ENCODE peak calls at places on chromosomes 7 and 10, in four cellular contexts. Z is psoas muscle, M is colonic mucosa, H is lower lobe of right lung. A is an unnamed sample.

GRCh38 chr7:88391247-88391646 is 84.6 kb upstream of the STEAP4 start:
- DNase-seq in Z (no peak), H (no peak), M (no peak), A (no peak)

GRCh38 chr7:115300228-115300870 is 378.5 kb downstream of the MDFIC start:
- DNase-seq in H (no peak), M (no peak), Z (no peak), A (no peak)

GRCh38 chr7:117227091-117227490 is 95.8 kb downstream of the WNT2 start:
- DNase-seq in Z (no peak), H (no peak), M (no peak), A (no peak)

GRCh38 chr7:4144801-4145470 is 537.2 kb upstream of the FOXK1 start:
- DNase-seq in H (peak), M (peak), Z (peak), A (no peak)

GRCh38 chr10:116216676-116217075 is 56.3 kb downstream of the GFRA1 start:
- DNase-seq in H (no peak), M (no peak), Z (no peak), A (no peak)

GRCh38 chr10:59865101-59865500 is 41.3 kb downstream of the CCDC6 start:
- DNase-seq in H (no peak), Z (no peak), M (peak), A (no peak)

GRCh38 chr10:83982812-83983211 is 156.5 kb upstream of the GHITM start:
- DNase-seq in H (no peak), Z (no peak), M (no peak), A (no peak)

GRCh38 chr10:62076872-62077271 is 175.4 kb downstream of the ARID5B start:
- DNase-seq in M (no peak), H (no peak), Z (no peak), A (no peak)

GRCh38 chr7:43481905-43482678 is 100.8 kb upstream of the STK17A start:
- DNase-seq in Z (no peak), H (no peak), M (no peak), A (no peak)

GRCh38 chr7:25906760-25907159 is 245.2 kb upstream of the NFE2L3 start:
- DNase-seq in Z (no peak), M (no peak), H (no peak), A (no peak)

GRCh38 chr10:52653510-52653909 is 119.1 kb downstream of the MBL2 start:
- DNase-seq in Z (peak), M (no peak), H (no peak), A (no peak)

GRCh38 chr7:124101173-124101768 is 68.4 kb upstream of the TMEM229A start:
- DNase-seq in M (peak), H (no peak), Z (no peak), A (no peak)
- TF ChIP-seq CTCF in M (peak), H (peak), Z (peak), A (no peak)

DNA sequence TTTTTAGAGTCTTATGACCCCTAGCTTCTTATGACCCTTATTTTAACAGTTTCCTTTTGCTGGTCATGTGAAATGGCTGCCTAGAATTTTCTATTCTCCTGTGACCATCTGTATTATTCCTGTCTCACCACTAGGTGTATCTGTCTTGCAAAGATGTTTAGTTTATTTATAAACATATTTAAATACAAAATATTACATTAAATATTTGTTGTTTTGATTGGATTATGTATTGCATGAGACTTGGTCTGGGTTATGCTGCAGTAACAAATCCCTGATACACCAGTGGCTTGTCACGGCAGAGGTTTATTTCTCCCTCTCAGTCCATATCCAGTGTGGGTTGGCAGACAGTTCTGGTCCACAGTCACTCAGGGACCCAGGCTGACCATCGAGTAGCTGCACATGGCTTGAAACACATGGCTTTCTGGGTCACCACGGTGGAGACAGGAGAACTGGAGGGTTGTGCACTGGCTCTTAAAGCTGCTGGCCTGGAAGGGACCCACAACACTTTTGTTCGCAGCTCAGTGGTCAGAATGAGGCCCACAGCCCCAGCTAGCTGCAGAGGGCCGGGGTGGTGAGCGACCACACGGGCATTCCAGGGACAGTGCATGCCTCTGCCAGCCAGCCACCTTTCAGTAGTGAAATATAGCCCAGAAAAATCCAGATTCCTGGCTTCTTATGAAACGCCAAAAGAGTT is 7.4 kb downstream of the RASSF4 start:
- DNase-seq in M (peak), H (no peak), Z (no peak), A (no peak)
- TF ChIP-seq CTCF in M (peak), H (no peak), Z (peak), A (no peak)

GRCh38 chr7:30983042-30983913 is 19.5 kb downstream of the GHRHR start:
- DNase-seq in H (peak), Z (peak), M (peak), A (peak)

GRCh38 chr7:30984359-30985107 is 20.8 kb downstream of the GHRHR start:
- DNase-seq in Z (no peak), H (no peak), M (no peak), A (no peak)

GRCh38 chr7:30986331-30986730 is 22.6 kb downstream of the GHRHR start:
- DNase-seq in H (no peak), M (no peak), Z (no peak), A (no peak)

GRCh38 chr7:30985756-30986155 is 22.0 kb downstream of the GHRHR start:
- DNase-seq in H (no peak), Z (no peak), M (no peak), A (no peak)

GRCh38 chr7:30983914-30984247 is 20.1 kb downstream of the GHRHR start:
- DNase-seq in M (no peak), Z (no peak), H (no peak), A (no peak)
- TF ChIP-seq CTCF in M (peak), Z (no peak), H (peak), A (no peak)

DNA sequence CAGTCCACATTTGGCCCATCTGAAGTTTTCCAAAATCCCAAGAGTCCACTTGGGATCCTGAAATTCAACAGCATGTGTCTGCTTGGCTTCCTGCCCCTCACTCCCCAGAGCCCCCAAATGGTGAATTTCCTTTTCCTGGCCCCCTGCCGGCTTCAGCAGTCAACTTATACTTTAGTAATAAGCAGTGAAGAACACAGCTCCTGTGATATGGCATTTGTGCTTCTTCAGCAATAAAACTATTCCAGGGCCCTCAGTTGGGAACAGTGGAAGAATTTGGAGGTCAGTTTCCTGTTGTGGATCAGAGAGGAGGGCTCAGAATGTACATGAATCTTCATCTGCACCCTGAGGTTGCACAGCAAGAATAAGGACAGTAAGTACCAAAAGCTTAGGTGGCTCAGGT is 51.0 kb downstream of the PRF1 start:
- DNase-seq in M (no peak), Z (no peak), H (no peak), A (no peak)
- TF ChIP-seq CTCF in M (no peak), Z (no peak), H (no peak), A (no peak)

GRCh38 chr10:11532329-11532728 is 79.1 kb downstream of the USP6NL start:
- DNase-seq in Z (no peak), M (no peak), H (no peak), A (no peak)

GRCh38 chr10:11535376-11535959 is 76.0 kb downstream of the USP6NL start:
- DNase-seq in M (no peak), Z (no peak), H (no peak), A (no peak)

GRCh38 chr10:11536256-11536655 is 75.2 kb downstream of the USP6NL start:
- DNase-seq in M (no peak), Z (no peak), H (no peak), A (no peak)

GRCh38 chr10:11530806-11531205 is 80.6 kb downstream of the USP6NL start:
- DNase-seq in M (no peak), Z (no peak), H (no peak), A (no peak)

GRCh38 chr10:11533328-11533781 is 78.1 kb downstream of the USP6NL start:
- DNase-seq in H (no peak), M (no peak), Z (no peak), A (no peak)
- TF ChIP-seq CTCF in H (peak), M (peak), Z (peak), A (no peak)

DNA sequence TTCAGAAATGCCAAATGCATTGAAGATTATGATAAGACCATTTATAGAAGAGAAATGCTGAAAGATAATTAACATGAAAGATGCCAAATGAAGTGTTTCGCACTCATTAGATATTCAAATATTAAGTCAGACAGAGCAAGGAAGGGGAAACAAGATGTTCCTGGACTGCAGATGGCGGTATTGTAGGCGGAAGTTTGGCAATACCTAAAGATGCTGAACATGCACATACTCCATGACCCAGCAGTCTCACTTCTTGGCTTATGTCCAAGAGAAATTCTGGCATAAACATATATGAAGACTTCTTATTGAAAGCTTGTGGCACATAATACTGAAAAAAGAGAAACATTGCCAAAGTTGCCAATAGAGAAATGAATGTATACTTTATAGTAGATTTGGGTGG is 325.4 kb upstream of the SEMA3C start:
- DNase-seq in H (no peak), M (no peak), Z (no peak), A (no peak)
- TF ChIP-seq CTCF in H (no peak), M (no peak), Z (no peak), A (no peak)

GRCh38 chr10:118564652-118565051 is 30.8 kb downstream of the PRLHR start:
- DNase-seq in M (no peak), H (no peak), Z (no peak), A (no peak)
- TF ChIP-seq CTCF in M (no peak), H (no peak), Z (no peak), A (no peak)

DNA sequence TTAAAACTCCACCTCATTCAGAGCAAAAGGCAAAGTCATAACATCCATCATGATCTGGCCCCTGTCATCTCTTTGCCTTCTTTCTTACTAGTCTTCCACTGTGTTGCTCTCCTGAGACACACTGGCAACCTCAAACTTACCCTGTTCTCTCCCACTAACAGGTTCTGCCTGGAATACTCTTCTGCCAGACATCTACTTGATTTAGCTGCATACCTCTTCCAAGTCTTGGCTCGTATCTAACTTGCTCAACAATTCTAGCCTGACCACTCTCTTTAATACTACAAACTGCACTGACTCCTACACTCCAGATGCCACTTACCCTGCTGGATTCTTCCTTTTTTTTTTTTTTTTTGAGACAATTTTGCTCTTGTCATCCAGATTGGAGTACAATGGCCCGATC is 167.0 kb upstream of the MTPN start:
- DNase-seq in H (no peak), Z (no peak), M (no peak), A (no peak)
- TF ChIP-seq CTCF in H (no peak), Z (no peak), M (no peak), A (no peak)

GRCh38 chr10:3068201-3068967 is 1.0 kb downstream of the PFKP start:
- DNase-seq in Z (peak), M (peak), H (peak), A (no peak)

GRCh38 chr10:3069876-3070275 is 2.5 kb downstream of the PFKP start:
- DNase-seq in Z (no peak), H (no peak), M (no peak), A (no peak)

GRCh38 chr10:3067859-3068179 is 471 bp downstream of the PFKP start:
- DNase-seq in M (peak), H (no peak), Z (no peak), A (no peak)

GRCh38 chr10:3067045-3067858 is at the start of gene PFKP:
- DNase-seq in Z (peak), H (no peak), M (peak), A (peak)

DNA sequence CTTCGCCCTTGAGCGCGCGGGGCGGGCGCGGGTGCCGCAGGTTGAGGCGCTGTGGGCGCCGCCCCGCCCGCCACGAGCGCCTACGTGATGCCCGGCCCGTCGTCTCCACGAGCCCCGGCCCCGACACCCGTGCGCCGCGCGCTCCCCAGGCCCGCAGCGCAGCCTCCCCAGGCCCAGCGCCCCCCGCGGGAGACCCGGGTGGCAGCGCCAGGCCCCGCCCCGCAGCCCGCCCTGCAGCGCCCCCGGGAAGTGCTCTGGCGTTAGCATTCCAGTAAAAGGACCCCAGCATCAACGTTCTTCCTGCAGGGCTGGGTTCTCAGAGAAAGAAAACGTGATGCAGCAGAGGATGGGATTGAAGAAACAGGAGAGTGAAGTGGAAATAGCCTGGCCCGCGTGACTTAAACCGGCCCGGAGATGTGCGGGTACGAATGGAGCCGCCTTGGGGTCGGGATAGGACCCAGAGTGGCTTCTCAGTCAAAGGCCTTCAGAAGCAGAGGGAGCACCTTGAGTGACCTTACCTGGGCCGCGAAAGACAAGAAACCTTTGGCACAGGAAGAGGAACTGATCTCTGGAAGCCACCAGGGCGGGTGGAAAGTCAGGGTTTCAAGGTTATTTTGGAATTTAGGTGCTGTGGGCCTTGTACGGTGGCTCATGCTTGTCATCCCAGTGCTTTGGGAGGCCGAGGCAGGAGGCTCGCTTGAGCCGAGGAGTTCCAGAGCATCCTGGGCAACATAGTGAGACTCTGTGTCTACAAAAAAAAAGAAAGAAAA is 1.8 kb downstream of the PFKP start:
- DNase-seq in H (no peak), Z (no peak), M (peak), A (peak)
- TF ChIP-seq CTCF in H (no peak), Z (no peak), M (no peak), A (no peak)

A was measured in CD8-positive, alpha-beta T cell.